ENCODE peak calls at places on chromosomes 2 and 18, in seven cellular contexts. W, V, R, I, Q, E and C are unnamed samples.

GRCh38 chr18:4204151-4204720 is 250.9 kb downstream of the DLGAP1 start:
- DNase-seq in V (no peak), W (no peak), E (no peak), R (no peak), I (no peak), Q (no peak), C (no peak)

GRCh38 chr2:226140594-226140993 is 659.0 kb downstream of the IRS1 start:
- DNase-seq in Q (no peak), I (no peak), V (no peak), E (no peak), R (no peak), W (no peak), C (no peak)

GRCh38 chr2:106839849-106840595 is 45.9 kb downstream of the ST6GAL2 start:
- DNase-seq in I (no peak), E (peak), R (no peak), V (no peak), W (no peak), Q (no peak), C (peak)

GRCh38 chr2:8534729-8535397 is 147.0 kb upstream of the ID2 start:
- DNase-seq in R (peak), W (peak), Q (no peak), V (no peak), E (peak), I (peak), C (peak)

GRCh38 chr2:150806336-150806735 is 318.9 kb upstream of the RND3 start:
- DNase-seq in W (no peak), V (no peak), E (no peak), Q (no peak), I (no peak), R (peak), C (no peak)

GRCh38 chr2:37911296-37911888 is 13.7 kb upstream of the RMDN2 start:
- DNase-seq in V (no peak), R (peak), W (no peak), I (no peak), E (no peak), Q (no peak), C (no peak)

GRCh38 chr2:62344472-62344871 is 148.6 kb downstream of the B3GNT2 start:
- DNase-seq in W (no peak), Q (no peak), V (no peak), R (no peak), E (no peak), I (no peak), C (no peak)

GRCh38 chr18:6355789-6356589 is 58.7 kb downstream of the L3MBTL4 start:
- DNase-seq in E (no peak), W (no peak), Q (no peak), V (no peak), I (no peak), R (peak), C (no peak)

GRCh38 chr2:198440833-198441232 is 636.4 kb downstream of the PLCL1 start:
- DNase-seq in E (no peak), V (no peak), Q (no peak), W (no peak), I (no peak), R (no peak), C (no peak)

GRCh38 chr2:70111752-70112591 is 24.7 kb downstream of the PCBP1 start:
- DNase-seq in R (no peak), E (no peak), W (no peak), Q (no peak), V (no peak), I (peak), C (no peak)

GRCh38 chr18:29123706-29124530 is 947.0 kb upstream of the CDH2 start:
- DNase-seq in R (peak), Q (no peak), E (no peak), V (no peak), W (no peak), I (no peak), C (no peak)

GRCh38 chr2:191677091-191677645 is 768 bp upstream of the NABP1 start:
- DNase-seq in W (no peak), E (peak), Q (no peak), V (peak), I (peak), R (peak), C (peak)

GRCh38 chr2:43737097-43737854 is 36.6 kb upstream of the DYNC2LI1 start:
- DNase-seq in V (peak), E (no peak), Q (no peak), W (no peak), R (peak), I (no peak), C (no peak)

GRCh38 chr2:241546771-241547498 is 11.6 kb upstream of the BOK start:
- DNase-seq in I (no peak), E (no peak), R (peak), W (no peak), V (peak), Q (no peak), C (no peak)

GRCh38 chr2:64617631-64618151 is 36.0 kb downstream of the SERTAD2 start:
- DNase-seq in E (no peak), R (no peak), I (peak), W (no peak), V (no peak), Q (no peak), C (no peak)

GRCh38 chr2:172389685-172390339 is 37.6 kb upstream of the ITGA6 start:
- DNase-seq in Q (no peak), E (no peak), I (no peak), W (no peak), R (no peak), V (no peak), C (no peak)

GRCh38 chr2:100903534-100904258 is 83.8 kb downstream of the NPAS2 start:
- DNase-seq in E (no peak), V (no peak), W (no peak), R (no peak), I (no peak), Q (no peak), C (no peak)

GRCh38 chr2:15943914-15944313 is 3.6 kb downstream of the MYCN start:
- DNase-seq in Q (no peak), I (no peak), V (no peak), R (peak), W (no peak), E (no peak), C (peak)

GRCh38 chr2:201513271-201513670 is 61.7 kb downstream of the STRADB start:
- DNase-seq in W (no peak), R (no peak), I (no peak), V (no peak), E (no peak), Q (no peak), C (no peak)

GRCh38 chr2:173589604-173590277 is 235.1 kb downstream of the CDCA7 start:
- DNase-seq in R (no peak), V (no peak), I (no peak), W (no peak), Q (peak), E (no peak), C (no peak)

GRCh38 chr2:141439524-141439923 is 691.3 kb downstream of the LRP1B start:
- DNase-seq in R (peak), V (no peak), I (no peak), Q (no peak), W (no peak), E (no peak), C (no peak)

GRCh38 chr18:59910967-59911366 is 11.2 kb downstream of the PMAIP1 start:
- DNase-seq in W (no peak), E (no peak), R (peak), V (no peak), I (no peak), Q (no peak), C (no peak)

GRCh38 chr2:109304248-109304647 is 175.2 kb downstream of the SH3RF3 start:
- DNase-seq in W (no peak), E (no peak), V (no peak), I (no peak), R (no peak), Q (no peak), C (no peak)

GRCh38 chr2:120986898-120987650 is 251.4 kb downstream of the GLI2 start:
- DNase-seq in W (no peak), V (no peak), I (peak), Q (no peak), E (no peak), R (no peak), C (no peak)

GRCh38 chr18:45498270-45498625 is 117.0 kb upstream of the SLC14A2 start:
- DNase-seq in V (no peak), R (no peak), Q (no peak), I (no peak), W (no peak), E (no peak), C (no peak)

GRCh38 chr2:98465456-98466201 is 21.0 kb downstream of the INPP4A start:
- DNase-seq in E (peak), R (peak), W (peak), V (no peak), I (peak), Q (no peak), C (peak)

GRCh38 chr2:112927745-112928144 is 16.8 kb downstream of the IL37 start:
- DNase-seq in I (no peak), R (no peak), Q (no peak), V (no peak), E (no peak), W (no peak), C (no peak)

GRCh38 chr2:2550856-2551255 is 219.8 kb upstream of the MYT1L start:
- DNase-seq in Q (no peak), I (no peak), R (no peak), E (no peak), W (no peak), V (no peak), C (no peak)

GRCh38 chr2:23595601-23596251 is 210.7 kb downstream of the KLHL29 start:
- DNase-seq in E (peak), I (peak), W (no peak), Q (peak), V (no peak), R (no peak), C (peak)

GRCh38 chr2:224882291-224883171 is 159.7 kb downstream of the DOCK10 start:
- DNase-seq in W (no peak), E (no peak), Q (no peak), I (no peak), R (peak), V (peak), C (no peak)

GRCh38 chr2:190451561-190452176 is 43.5 kb downstream of the MFSD6 start:
- DNase-seq in V (no peak), E (no peak), R (peak), W (no peak), Q (no peak), I (no peak), C (no peak)

GRCh38 chr2:45922577-45922988 is 271.1 kb downstream of the PRKCE start:
- DNase-seq in W (no peak), E (peak), I (no peak), R (peak), V (no peak), Q (no peak), C (peak)
- H3K4me3 ChIP-seq in W (no peak), E (no peak), I (no peak), R (no peak), V (no peak), Q (no peak), C (peak)

GRCh38 chr2:207897541-207898353 is 127.6 kb downstream of the PLEKHM3 start:
- DNase-seq in E (no peak), I (no peak), Q (no peak), V (no peak), W (no peak), R (no peak), C (no peak)
- H3K4me3 ChIP-seq in E (no peak), I (no peak), Q (no peak), V (no peak), W (no peak), R (no peak), C (no peak)

GRCh38 chr2:47207614-47208013 is 52.5 kb upstream of the STPG4 start:
- DNase-seq in I (no peak), R (no peak), Q (no peak), W (no peak), E (no peak), V (no peak), C (no peak)

GRCh38 chr2:47211497-47212011 is 56.4 kb upstream of the STPG4 start:
- DNase-seq in V (no peak), E (peak), I (no peak), W (no peak), Q (no peak), R (no peak), C (no peak)

GRCh38 chr2:47205576-47206141 is 50.6 kb upstream of the STPG4 start:
- DNase-seq in E (peak), Q (no peak), R (no peak), I (no peak), V (no peak), W (no peak), C (peak)

GRCh38 chr2:47204691-47205090 is 49.6 kb upstream of the STPG4 start:
- DNase-seq in V (no peak), Q (no peak), R (no peak), W (no peak), E (no peak), I (no peak), C (no peak)

DNA sequence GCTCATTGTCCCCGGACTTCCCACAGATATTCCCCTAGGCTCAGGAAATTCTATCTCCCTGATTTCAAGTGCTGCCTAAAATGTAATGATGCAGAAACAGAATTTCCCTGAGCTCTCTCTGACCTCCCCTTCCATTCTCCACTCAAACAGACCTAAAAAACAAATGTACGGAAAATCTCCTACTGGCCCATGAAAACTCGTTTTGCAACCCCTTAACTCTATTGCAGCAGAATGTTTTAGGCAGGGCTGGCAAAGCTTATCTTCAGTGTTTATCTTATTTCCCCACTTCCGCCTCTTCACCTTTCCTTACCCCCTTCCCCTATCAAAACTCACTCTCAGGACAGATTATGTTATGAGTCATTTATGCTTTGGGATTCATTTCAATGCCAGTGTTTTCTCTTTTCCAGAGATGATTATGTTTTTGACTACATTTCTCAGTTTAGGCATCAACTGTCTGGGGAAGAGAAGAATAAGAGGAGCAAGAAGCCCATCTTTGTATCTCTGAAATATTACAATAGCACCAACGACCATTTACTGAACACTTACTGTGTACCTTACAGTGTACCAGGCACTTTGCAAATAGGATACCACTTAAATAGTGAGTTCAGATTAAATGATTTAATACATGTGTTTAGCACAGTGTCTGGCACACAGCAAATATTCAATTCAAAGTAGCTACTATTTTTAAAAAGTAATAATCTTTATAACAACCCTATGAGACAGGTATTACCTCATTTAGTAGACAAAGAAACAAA is 53.9 kb upstream of the STPG4 start:
- DNase-seq in R (peak), E (no peak), Q (no peak), V (no peak), I (no peak), W (no peak), C (no peak)
- H3K4me3 ChIP-seq in R (no peak), E (no peak), Q (no peak), V (no peak), I (no peak), W (no peak), C (no peak)

GRCh38 chr2:102737435-102737834 is 24.4 kb upstream of the TMEM182 start:
- DNase-seq in Q (no peak), R (no peak), W (no peak), I (no peak), E (no peak), V (no peak), C (no peak)
- H3K4me3 ChIP-seq in Q (peak), R (peak), W (peak), I (peak), E (no peak), V (no peak), C (peak)

DNA sequence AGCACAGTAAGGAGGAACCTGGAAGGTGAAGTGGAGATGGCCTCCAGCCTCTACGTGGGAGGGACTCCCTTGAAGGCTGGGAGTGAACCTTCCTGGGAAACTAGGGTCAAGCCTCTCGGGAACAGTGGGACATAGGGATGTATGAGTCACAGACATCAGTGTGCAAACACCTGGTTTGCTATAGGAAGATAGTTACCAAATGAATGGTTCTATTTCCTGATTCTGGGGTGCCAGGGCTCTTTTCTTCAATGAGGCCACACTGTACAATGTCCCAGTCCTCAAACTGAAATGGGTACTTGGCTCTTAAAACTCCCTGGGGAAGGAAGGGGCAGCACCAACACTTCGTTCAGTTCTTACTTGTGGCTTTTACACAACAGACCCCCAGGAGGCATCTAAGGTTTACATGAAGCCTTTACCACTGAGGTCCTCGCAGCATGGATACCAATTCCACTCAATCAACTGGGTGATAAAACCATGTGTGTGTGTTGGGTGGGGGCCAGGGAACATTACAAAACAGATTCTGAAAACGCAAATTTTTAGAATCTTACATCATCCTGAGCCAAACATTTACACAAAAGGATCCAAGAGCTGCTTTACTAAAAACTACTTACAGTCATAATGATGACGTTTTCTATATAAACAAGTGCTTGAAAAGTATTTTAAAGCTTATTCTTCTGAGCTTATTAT is 10.4 kb downstream of the ERFE start:
- DNase-seq in I (peak), E (peak), Q (no peak), W (peak), R (peak), V (peak), C (no peak)
- H3K4me3 ChIP-seq in I (no peak), E (no peak), Q (no peak), W (no peak), R (no peak), V (peak), C (no peak)

DNA sequence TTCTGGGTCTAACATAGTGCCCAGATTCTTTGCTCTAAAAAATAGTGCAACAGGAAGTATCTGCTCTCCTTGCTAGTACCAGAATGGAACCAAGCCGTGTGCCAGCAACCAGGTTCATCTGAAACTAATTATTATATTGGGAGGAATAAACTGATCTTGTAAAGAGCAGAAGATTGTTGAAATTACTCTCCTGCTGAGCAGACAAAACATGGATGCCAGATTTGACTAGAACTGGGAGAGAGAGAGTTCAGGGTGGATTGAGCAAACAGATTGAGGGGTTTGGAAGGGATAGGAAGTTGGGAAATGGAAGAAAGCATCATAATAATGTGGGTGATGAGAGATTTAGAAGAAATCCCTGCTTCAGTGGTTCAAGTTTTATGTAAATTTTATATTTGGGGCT is 160.1 kb upstream of the RASGRP3 start:
- DNase-seq in Q (no peak), W (no peak), R (no peak), I (no peak), E (no peak), V (peak), C (no peak)
- H3K4me3 ChIP-seq in Q (no peak), W (no peak), R (no peak), I (no peak), E (no peak), V (no peak), C (no peak)

GRCh38 chr18:34893239-34893638 is 148.0 kb upstream of the MAPRE2 start:
- DNase-seq in W (no peak), R (no peak), E (no peak), I (no peak), Q (no peak), V (no peak), C (no peak)
- H3K4me3 ChIP-seq in W (no peak), R (no peak), E (no peak), I (no peak), Q (no peak), V (no peak), C (no peak)

GRCh38 chr2:240229603-240230423 is 89.4 kb upstream of the OTOS start:
- DNase-seq in Q (no peak), R (peak), E (peak), W (no peak), I (peak), V (peak), C (no peak)
- H3K4me3 ChIP-seq in Q (no peak), R (no peak), E (no peak), W (no peak), I (no peak), V (no peak), C (no peak)

DNA sequence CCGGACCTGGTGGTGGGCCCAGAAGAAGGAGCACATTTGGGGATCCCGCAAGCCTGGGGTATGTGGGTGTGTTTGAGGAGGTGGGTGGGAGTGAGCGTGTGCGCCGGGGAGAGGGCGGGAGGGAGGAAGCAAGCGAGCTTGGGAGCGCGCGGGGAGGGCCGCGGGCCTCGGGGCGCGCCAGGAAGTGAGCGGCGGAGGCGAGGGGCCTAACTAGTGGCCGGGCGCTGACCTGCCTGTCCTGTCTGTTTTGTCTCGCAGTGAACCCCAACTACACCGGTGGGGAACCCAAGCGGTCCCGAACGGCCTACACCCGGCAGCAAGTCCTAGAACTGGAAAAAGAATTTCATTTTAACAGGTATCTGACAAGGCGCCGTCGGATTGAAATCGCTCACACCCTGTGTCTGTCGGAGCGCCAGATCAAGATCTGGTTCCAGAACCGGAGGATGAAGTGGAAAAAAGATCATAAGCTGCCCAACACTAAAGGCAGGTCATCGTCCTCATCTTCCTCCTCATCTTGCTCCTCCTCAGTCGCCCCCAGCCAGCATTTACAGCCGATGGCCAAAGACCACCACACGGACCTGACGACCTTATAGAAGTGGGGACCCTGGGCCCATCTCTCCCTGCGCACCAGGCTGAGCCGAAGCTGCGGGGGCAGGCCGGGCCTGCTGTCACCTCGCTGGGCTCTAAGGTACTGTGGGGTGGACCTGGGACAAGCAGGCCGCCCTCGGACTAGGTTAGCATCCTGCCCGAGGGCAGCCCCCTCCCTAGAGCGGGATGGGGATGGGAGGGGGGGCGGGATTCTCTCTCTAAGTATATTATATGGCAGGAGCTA is 1.2 kb downstream of the HOXD4 start:
- DNase-seq in I (no peak), R (no peak), W (no peak), E (no peak), V (no peak), Q (no peak), C (no peak)
- H3K4me3 ChIP-seq in I (no peak), R (no peak), W (no peak), E (no peak), V (no peak), Q (no peak), C (no peak)